ENCODE peak calls at places on chromosome 15, in eight cellular contexts. N is neural progenitor cell; I is C1 segment of cervical spinal cord; X is GM12864; Q is activated naive CD8-positive, alpha-beta T cell treated with anti-CD3 and anti-CD28 coated beads, Interleukin-2, amount 50 U/mL, for 24 hours; Z is activated CD4-positive, alpha-beta T cell treated with anti-CD3 and anti-CD28 coated beads, Interleukin-2, amount 10 ng/mL, durations not matched to agents 7 days and 5 days; G is ovary; T is A549. B is an unnamed sample.

GRCh38 chr15:83379574-83379973 is 67.6 kb upstream of the SH3GL3 start:
- DNase-seq in N (no peak), I (no peak), X (no peak), Q (no peak), Z (no peak), G (no peak), T (peak; percentile 70), B (no peak)

GRCh38 chr15:82183121-82184031 is 79.2 kb downstream of the EFL1 start:
- DNase-seq in N (no peak), I (no peak), X (no peak), Q (no peak), Z (no peak), G (no peak), T (no peak), B (no peak)

GRCh38 chr15:58401991-58402649 is 29.7 kb upstream of the LIPC start:
- DNase-seq in N (no peak), I (peak; percentile 50), X (no peak), Q (no peak), Z (no peak), G (no peak), T (no peak), B (no peak)

GRCh38 chr15:60326824-60327654 is 70.7 kb downstream of the ANXA2 start:
- DNase-seq in N (peak; percentile 68), I (no peak), X (no peak), Q (peak; percentile 17), Z (peak; percentile 56), G (no peak), T (peak; percentile 67), B (no peak)

GRCh38 chr15:69265347-69265955 is 33.3 kb upstream of the PAQR5 start:
- DNase-seq in N (peak; percentile 55), I (peak; percentile 52), X (no peak), Q (no peak), Z (no peak), G (no peak), T (peak; percentile 58), B (no peak)

GRCh38 chr15:96153938-96154337 is 176.6 kb upstream of the NR2F2 start:
- DNase-seq in N (no peak), I (no peak), X (no peak), Q (no peak), Z (no peak), G (no peak), T (no peak), B (no peak)

GRCh38 chr15:74213858-74214284 is 11.3 kb upstream of the STRA6 start:
- DNase-seq in N (peak; percentile 84), I (no peak), X (no peak), Q (no peak), Z (no peak), G (no peak), T (no peak), B (no peak)

GRCh38 chr15:62068071-62068786 is 1.5 kb downstream of the C2CD4A start:
- DNase-seq in N (peak; percentile 80), I (no peak), X (no peak), Q (peak; percentile 24), Z (no peak), G (peak; percentile 33), T (peak; percentile 81), B (no peak)

GRCh38 chr15:52642386-52643361 is 36.5 kb downstream of the ATOSA start:
- DNase-seq in N (no peak), I (no peak), X (no peak), Q (no peak), Z (no peak), G (no peak), T (no peak), B (no peak)

GRCh38 chr15:62457100-62457499 is 292.0 kb upstream of the C2CD4B start:
- DNase-seq in N (no peak), I (no peak), X (no peak), Q (no peak), Z (no peak), G (no peak), T (no peak), B (no peak)

GRCh38 chr15:60773893-60774292 is 295.0 kb upstream of the ICE2 start:
- DNase-seq in N (no peak), I (no peak), X (no peak), Q (no peak), Z (no peak), G (no peak), T (no peak), B (no peak)

GRCh38 chr15:71083349-71083748 is 31.9 kb upstream of the THSD4 start:
- DNase-seq in N (no peak), I (no peak), X (no peak), Q (no peak), Z (no peak), G (no peak), T (no peak), B (no peak)